ENCODE peak calls at places on chromosome 21, in four cellular contexts. Z is amygdala, G is HS-27A, D is cardiac septum. A is an unnamed sample.

GRCh38 chr21:44415073-44416025 is 40.0 kb upstream of the LRRC3 start:
- DNase-seq in Z (no peak), G (no peak), D (peak), A (no peak)

GRCh38 chr21:16570196-16570595 is 840.4 kb downstream of the USP25 start:
- DNase-seq in Z (no peak), G (peak), D (no peak), A (no peak)

GRCh38 chr21:46621457-46622182 is 13.9 kb upstream of the PRMT2 start:
- DNase-seq in Z (peak), G (no peak), D (no peak), A (no peak)

GRCh38 chr21:19048088-19048672 is 644.6 kb upstream of the TMPRSS15 start:
- DNase-seq in Z (no peak), G (no peak), D (no peak), A (no peak)

GRCh38 chr21:15005391-15005790 is 59.4 kb downstream of the NRIP1 start:
- DNase-seq in Z (no peak), G (no peak), D (no peak), A (peak)

GRCh38 chr21:44900559-44901251 is 20.0 kb downstream of the ITGB2 start:
- DNase-seq in Z (no peak), G (no peak), D (peak), A (no peak)

GRCh38 chr21:42971897-42972275 is 2.5 kb upstream of the PKNOX1 start:
- DNase-seq in Z (no peak), G (no peak), D (no peak), A (no peak)

GRCh38 chr21:37986751-37987399 is 70.6 kb upstream of the KCNJ6 start:
- DNase-seq in Z (no peak), G (no peak), D (no peak), A (no peak)

GRCh38 chr21:35508389-35508888 is 459.3 kb upstream of the RUNX1 start:
- DNase-seq in Z (no peak), G (peak), D (peak), A (peak)

GRCh38 chr21:16942703-16943102 is 570.1 kb upstream of the CXADR start:
- DNase-seq in Z (no peak), G (peak), D (no peak), A (peak)

GRCh38 chr21:43905726-43906455 is 40.9 kb downstream of the AGPAT3 start:
- DNase-seq in Z (no peak), G (no peak), D (no peak), A (no peak)

GRCh38 chr21:44727757-44728156 is 16.4 kb upstream of the TSPEAR start:
- DNase-seq in Z (no peak), G (no peak), D (peak), A (no peak)

GRCh38 chr21:41879190-41879998 is at the start of gene PRDM15:
- DNase-seq in Z (peak), G (peak), D (no peak), A (peak)

GRCh38 chr21:42513985-42514882 is 582 bp downstream of the SLC37A1 start:
- DNase-seq in Z (no peak), G (no peak), D (peak), A (peak)

GRCh38 chr21:31911138-31911907 is 38.5 kb downstream of the HUNK start:
- DNase-seq in Z (no peak), G (no peak), D (no peak), A (peak)

GRCh38 chr21:46226146-46226545 is 2.4 kb downstream of the LSS start:
- DNase-seq in Z (no peak), G (no peak), D (no peak), A (peak)

GRCh38 chr21:24938592-24938991 is 668.7 kb downstream of the MRPL39 start:
- DNase-seq in Z (no peak), G (no peak), D (no peak), A (no peak)

GRCh38 chr21:35275776-35276175 is 226.7 kb upstream of the RUNX1 start:
- DNase-seq in Z (no peak), G (no peak), D (no peak), A (peak)

GRCh38 chr21:33229776-33230517 is at the start of gene IFNAR2:
- DNase-seq in Z (peak), G (peak), D (peak), A (peak)

GRCh38 chr21:25885405-25885804 is 150.6 kb downstream of the GABPA start:
- DNase-seq in Z (no peak), G (no peak), D (no peak), A (no peak)

GRCh38 chr21:21051109-21052055 is 53.2 kb downstream of the NCAM2 start:
- DNase-seq in Z (no peak), G (no peak), D (no peak), A (no peak)

GRCh38 chr21:44555200-44555875 is 3.3 kb downstream of the KRTAP10-3 start:
- DNase-seq in Z (no peak), G (no peak), D (no peak), A (no peak)

GRCh38 chr21:26447932-26448331 is 125.2 kb downstream of the CYYR1 start:
- DNase-seq in Z (no peak), G (peak), D (no peak), A (no peak)

GRCh38 chr21:42236693-42237092 is 17.8 kb downstream of the ABCG1 start:
- DNase-seq in Z (no peak), G (no peak), D (no peak), A (no peak)

GRCh38 chr21:17828223-17828622 is 9.1 kb upstream of the C21orf91 start:
- DNase-seq in Z (no peak), G (no peak), D (no peak), A (peak)

GRCh38 chr21:46168238-46168637 is 12.9 kb upstream of the FTCD start:
- DNase-seq in Z (no peak), G (no peak), D (peak), A (no peak)

GRCh38 chr21:36917487-36918158 is 48.8 kb downstream of the HLCS start:
- DNase-seq in Z (peak), G (no peak), D (no peak), A (peak)

GRCh38 chr21:38386967-38387366 is 111.3 kb downstream of the ERG start:
- DNase-seq in Z (no peak), G (no peak), D (peak), A (peak)

A was measured in GM23248.